ENCODE peak calls at places on chromosomes 1 and 21, in six cellular contexts. Y is breast epithelium, V is stomach, I is sigmoid colon, P is transverse colon, D is GM23338. K is an unnamed sample.
A peak's percentile ranks its signal among the peaks of the same experiment; 100 is the strongest.

GRCh38 chr1:201330541-201330940 is 46.9 kb downstream of the TNNT2 start:
- DNase-seq in Y (no peak), V (no peak), I (peak; percentile 27), P (no peak), D (no peak), K (no peak)

GRCh38 chr1:94988356-94988755 is 61.4 kb upstream of the CNN3 start:
- DNase-seq in Y (no peak), V (no peak), I (no peak), P (no peak), D (no peak), K (no peak)

GRCh38 chr1:77605246-77606026 is 77.0 kb downstream of the ZZZ3 start:
- DNase-seq in Y (peak; percentile 48), V (peak; percentile 72), I (peak; percentile 77), P (peak; percentile 56), D (no peak), K (peak; percentile 27)

GRCh38 chr21:34073032-34073748 is at the start of the genes MRPS6 and SLC5A3:
- DNase-seq in Y (peak; percentile 67), V (peak; percentile 87), I (peak; percentile 91), P (peak; percentile 89), D (peak; percentile 91), K (peak; percentile 71)

GRCh38 chr1:205513774-205514173 is 9.3 kb downstream of the CDK18 start:
- DNase-seq in Y (no peak), V (no peak), I (no peak), P (no peak), D (no peak), K (no peak)

GRCh38 chr1:169779970-169780369 is 14.7 kb downstream of the METTL18 start:
- DNase-seq in Y (no peak), V (no peak), I (no peak), P (no peak), D (no peak), K (no peak)

GRCh38 chr1:40162791-40163441 is 1.7 kb downstream of the RLF start:
- DNase-seq in Y (no peak), V (no peak), I (no peak), P (no peak), D (peak; percentile 21), K (no peak)

GRCh38 chr1:23555225-23555801 is 4.0 kb downstream of the ID3 start:
- DNase-seq in Y (no peak), V (no peak), I (no peak), P (peak; percentile 41), D (peak; percentile 64), K (no peak)

GRCh38 chr21:34761758-34762330 is 93.0 kb downstream of the CLIC6 start:
- DNase-seq in Y (no peak), V (no peak), I (no peak), P (no peak), D (no peak), K (no peak)

GRCh38 chr1:41658444-41659158 is 174.1 kb upstream of the EDN2 start:
- DNase-seq in Y (no peak), V (no peak), I (peak; percentile 56), P (no peak), D (no peak), K (peak; percentile 86)

GRCh38 chr1:192788184-192788583 is 20.7 kb upstream of the RGS2 start:
- DNase-seq in Y (no peak), V (no peak), I (peak; percentile 88), P (no peak), D (peak; percentile 26), K (no peak)

GRCh38 chr1:216184281-216184680 is 239.0 kb downstream of the USH2A start:
- DNase-seq in Y (no peak), V (no peak), I (no peak), P (no peak), D (no peak), K (no peak)

GRCh38 chr1:156906206-156906910 is 12.8 kb downstream of the PEAR1 start:
- DNase-seq in Y (no peak), V (no peak), I (no peak), P (no peak), D (no peak), K (no peak)

DNA sequence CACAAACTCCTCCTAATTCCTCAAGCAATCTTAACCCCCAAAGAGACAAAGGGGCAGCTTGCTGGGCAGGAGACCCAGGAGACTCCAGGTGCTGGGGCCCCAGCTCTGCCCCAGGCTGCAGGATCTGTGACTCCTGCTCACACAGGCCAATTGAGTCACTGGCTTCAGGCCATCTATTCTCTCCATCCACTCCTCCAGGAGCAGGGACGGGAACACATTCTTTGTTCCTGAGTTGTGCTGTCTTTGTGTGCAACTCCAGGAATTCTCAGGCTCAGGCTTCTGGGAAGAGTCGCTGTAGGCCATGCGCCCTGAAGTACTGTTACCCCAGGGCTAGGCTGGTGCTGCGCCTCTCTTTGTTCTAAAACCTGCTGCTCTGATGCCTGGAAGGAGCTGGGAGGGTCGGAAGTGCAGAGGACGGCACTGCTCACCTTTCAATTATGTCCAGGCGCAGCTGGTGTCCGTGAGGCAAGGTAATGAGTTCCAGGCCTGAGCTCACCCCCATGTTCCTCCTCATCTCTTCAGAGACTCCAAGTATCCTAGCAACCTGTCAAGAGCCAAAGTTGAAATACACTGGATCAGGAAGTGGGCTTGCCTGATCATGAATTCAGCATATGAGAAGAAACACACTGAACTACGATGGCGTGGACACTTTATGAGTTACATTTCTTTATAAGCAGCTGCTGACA is 105.9 kb downstream of the BCAR3 start:
- DNase-seq in Y (peak; percentile 18), V (no peak), I (no peak), P (no peak), D (no peak), K (no peak)
- H3K27ac ChIP-seq in Y (peak overlapping the region; percentile 80), V (no peak overlapping the region), I (peak overlapping the region; percentile 24), P (no peak overlapping the region), D (no peak overlapping the region), K (no peak overlapping the region)

DNA sequence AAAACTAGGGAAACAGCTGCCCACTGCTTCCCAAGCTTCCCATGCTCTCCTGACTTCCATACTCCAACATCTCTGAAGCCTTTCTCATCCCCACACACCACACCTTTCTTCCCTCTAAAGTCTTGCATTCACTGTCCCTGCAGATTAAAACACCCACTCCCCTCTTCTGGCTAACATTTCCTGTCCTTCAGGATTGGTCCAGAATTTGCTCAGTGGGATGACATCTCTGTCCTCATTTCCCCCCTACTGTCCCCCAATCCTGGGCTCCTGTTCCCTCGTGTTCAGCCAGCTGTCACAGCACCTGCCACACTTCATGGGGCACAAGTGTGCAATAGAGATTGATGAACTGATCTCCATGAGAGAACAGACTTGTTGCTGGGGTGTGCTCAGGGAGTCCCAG is 82.7 kb downstream of the KCND3 start:
- DNase-seq in Y (no peak), V (no peak), I (peak; percentile 0), P (no peak), D (no peak), K (no peak)
- TF ChIP-seq POLR2AphosphoS5 in Y (no peak), V (no peak), I (no peak), P (no peak), D (no peak), K (no peak)

GRCh38 chr1:7491818-7492173 is 279.3 kb upstream of the VAMP3 start:
- DNase-seq in Y (no peak), V (peak; percentile 36), I (no peak), P (no peak), D (no peak), K (no peak)

GRCh38 chr1:7493711-7494110 is 277.4 kb upstream of the VAMP3 start:
- DNase-seq in Y (no peak), V (no peak), I (no peak), P (no peak), D (no peak), K (no peak)

GRCh38 chr1:7490576-7490975 is 280.5 kb upstream of the VAMP3 start:
- DNase-seq in Y (no peak), V (no peak), I (no peak), P (no peak), D (no peak), K (no peak)

GRCh38 chr1:7489586-7489985 is 281.5 kb upstream of the VAMP3 start:
- DNase-seq in Y (no peak), V (no peak), I (no peak), P (no peak), D (no peak), K (no peak)

GRCh38 chr1:7491089-7491817 is 279.8 kb upstream of the VAMP3 start:
- DNase-seq in Y (no peak), V (no peak), I (no peak), P (no peak), D (no peak), K (no peak)
- H3K27ac ChIP-seq in Y (peak overlapping the region; percentile 78), V (no peak overlapping the region), I (no peak overlapping the region), P (peak overlapping the region; percentile 63), D (no peak overlapping the region), K (no peak overlapping the region)

GRCh38 chr1:228018125-228018398 is 11.3 kb downstream of the WNT3A start:
- DNase-seq in Y (no peak), V (no peak), I (no peak), P (no peak), D (no peak), K (no peak)

GRCh38 chr1:228016653-228017355 is 10.0 kb downstream of the WNT3A start:
- DNase-seq in Y (no peak), V (no peak), I (no peak), P (no peak), D (no peak), K (no peak)

GRCh38 chr1:228018961-228019721 is 12.3 kb downstream of the WNT3A start:
- DNase-seq in Y (no peak), V (no peak), I (peak; percentile 55), P (no peak), D (no peak), K (no peak)

GRCh38 chr1:228016181-228016510 is 9.3 kb downstream of the WNT3A start:
- DNase-seq in Y (no peak), V (no peak), I (no peak), P (no peak), D (no peak), K (no peak)

DNA sequence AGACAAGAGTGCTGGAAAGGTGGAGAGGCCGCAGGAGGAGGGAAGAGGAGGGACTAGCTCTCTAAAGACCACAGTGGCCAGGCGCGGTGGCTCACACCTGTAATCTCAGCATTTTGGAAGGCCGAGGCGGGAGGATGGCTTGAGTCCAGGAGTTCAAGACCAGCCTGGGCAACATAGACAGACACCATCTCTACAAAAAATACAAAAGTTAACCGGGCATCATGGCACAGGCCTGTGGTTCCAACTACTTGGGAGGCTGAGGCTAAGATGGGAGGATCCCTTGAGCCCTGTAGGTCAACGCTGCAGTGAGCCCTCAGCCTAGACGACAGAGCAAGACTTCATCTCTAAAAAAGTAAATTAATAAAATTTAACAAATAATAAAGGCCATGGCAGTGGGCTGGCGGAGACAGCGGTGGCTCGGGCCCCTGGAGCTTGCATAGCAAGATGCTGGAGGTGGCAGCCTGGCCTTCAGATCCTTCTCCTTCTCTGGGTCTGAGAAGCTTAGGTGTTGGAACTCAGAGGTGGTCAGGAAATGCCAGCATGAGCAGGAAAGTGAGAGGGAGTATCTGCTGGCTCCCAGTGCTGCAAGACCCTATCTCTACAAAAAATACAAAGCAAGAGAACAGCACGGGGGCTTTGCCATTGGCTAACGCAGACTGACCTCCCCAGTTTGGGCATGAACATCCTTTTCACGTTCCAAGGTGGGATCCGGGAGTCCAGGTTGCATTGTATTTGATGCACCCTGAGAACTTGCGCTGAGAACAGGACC is 10.7 kb downstream of the WNT3A start:
- DNase-seq in Y (no peak), V (no peak), I (peak; percentile 53), P (no peak), D (no peak), K (no peak)
- TF ChIP-seq POLR2AphosphoS5 in Y (no peak), V (no peak), I (no peak), P (no peak), D (no peak), K (no peak)

DNA sequence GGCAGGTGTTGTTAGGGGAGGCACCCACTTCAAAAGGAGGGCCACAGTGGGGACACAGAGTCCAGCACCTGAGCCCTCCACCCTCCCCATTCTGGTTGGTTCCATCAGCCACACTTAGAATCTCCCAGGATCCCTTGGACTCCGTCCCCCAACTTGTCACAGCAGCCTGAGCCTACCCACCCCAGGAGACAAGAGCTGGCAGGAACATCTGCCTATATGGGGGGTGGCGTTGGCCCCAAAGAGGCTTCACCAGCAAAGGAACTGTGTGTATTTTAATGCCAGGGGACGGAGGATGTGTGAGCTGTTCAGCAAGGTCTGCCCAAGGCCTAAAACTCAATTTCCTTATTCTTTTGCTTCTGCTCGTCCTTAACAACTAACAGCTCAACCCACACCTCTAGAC is 86.4 kb upstream of the TMEM51 start:
- DNase-seq in Y (no peak), V (no peak), I (no peak), P (no peak), D (no peak), K (no peak)
- H3K27ac ChIP-seq in Y (peak overlapping the region; percentile 2), V (peak overlapping the region; percentile 5), I (no peak overlapping the region), P (no peak overlapping the region), D (no peak overlapping the region), K (no peak overlapping the region)